ENCODE peak calls at places on chromosomes 5 and 9, in seven cellular contexts. T is tibial artery, O is transverse colon, M is stomach, Z is left ventricle myocardium inferior, F is breast epithelium, V is upper lobe of right lung. P is an unnamed sample.

GRCh38 chr9:131788851-131789250 is 49.0 kb upstream of the RAPGEF1 start:
- DNase-seq in O (no peak), F (no peak), T (no peak), M (no peak), V (no peak), Z (no peak), P (no peak)

GRCh38 chr9:92525306-92525705 is 10.5 kb downstream of the ECM2 start:
- DNase-seq in Z (no peak), F (no peak), V (no peak), M (no peak), T (no peak), O (no peak), P (no peak)

GRCh38 chr9:33785914-33786313 is 9.4 kb upstream of the PRSS3 start:
- DNase-seq in M (no peak), F (no peak), Z (no peak), T (no peak), V (no peak), O (no peak), P (no peak)

GRCh38 chr5:55159763-55160492 is at the start of gene GPX8:
- DNase-seq in Z (no peak), O (no peak), M (no peak), V (no peak), F (no peak), T (no peak), P (peak; percentile 85)

GRCh38 chr5:8825161-8825757 is 720.6 kb downstream of the SEMA5A start:
- DNase-seq in M (no peak), F (no peak), V (no peak), Z (no peak), O (no peak), T (no peak), P (peak; percentile 23)

GRCh38 chr5:76145945-76146344 is 62.8 kb downstream of the SV2C start:
- DNase-seq in O (no peak), M (no peak), Z (no peak), V (no peak), T (no peak), F (no peak), P (peak; percentile 26)

GRCh38 chr5:76642390-76643040 is 19.3 kb upstream of the F2RL2 start:
- DNase-seq in V (no peak), Z (no peak), M (no peak), T (no peak), O (no peak), F (no peak), P (no peak)

GRCh38 chr9:81078555-81078954 is 610.8 kb downstream of the TLE1 start:
- DNase-seq in M (no peak), O (no peak), V (no peak), T (no peak), F (no peak), Z (no peak), P (no peak)

GRCh38 chr5:39014544-39014943 is 59.7 kb downstream of the RICTOR start:
- DNase-seq in O (no peak), T (no peak), F (no peak), Z (no peak), V (no peak), M (no peak), P (peak; percentile 70)

GRCh38 chr5:2748180-2748840 is 3.2 kb downstream of the IRX2 start:
- DNase-seq in O (no peak), T (no peak), F (no peak), Z (no peak), V (no peak), M (no peak), P (no peak)

GRCh38 chr5:2746642-2747041 is 4.8 kb downstream of the IRX2 start:
- DNase-seq in V (no peak), F (no peak), T (no peak), Z (no peak), O (no peak), M (no peak), P (peak; percentile 57)

GRCh38 chr5:2749514-2750025 is 1.9 kb downstream of the IRX2 start:
- DNase-seq in M (no peak), T (no peak), Z (no peak), V (no peak), O (no peak), F (no peak), P (no peak)

GRCh38 chr5:2748841-2749513 is 2.5 kb downstream of the IRX2 start:
- DNase-seq in M (no peak), V (no peak), O (no peak), Z (no peak), F (no peak), T (no peak), P (no peak)

GRCh38 chr5:2747372-2748179 is 3.9 kb downstream of the IRX2 start:
- DNase-seq in T (no peak), F (no peak), Z (no peak), O (no peak), M (no peak), V (no peak), P (no peak)
- H3K4me3 ChIP-seq in T (no peak overlapping the region), F (peak overlapping the region; percentile 98), Z (no peak overlapping the region), O (no peak overlapping the region), M (peak overlapping the region; percentile 68), V (peak overlapping the region; percentile 51), P (peak overlapping the region; percentile 89)

DNA sequence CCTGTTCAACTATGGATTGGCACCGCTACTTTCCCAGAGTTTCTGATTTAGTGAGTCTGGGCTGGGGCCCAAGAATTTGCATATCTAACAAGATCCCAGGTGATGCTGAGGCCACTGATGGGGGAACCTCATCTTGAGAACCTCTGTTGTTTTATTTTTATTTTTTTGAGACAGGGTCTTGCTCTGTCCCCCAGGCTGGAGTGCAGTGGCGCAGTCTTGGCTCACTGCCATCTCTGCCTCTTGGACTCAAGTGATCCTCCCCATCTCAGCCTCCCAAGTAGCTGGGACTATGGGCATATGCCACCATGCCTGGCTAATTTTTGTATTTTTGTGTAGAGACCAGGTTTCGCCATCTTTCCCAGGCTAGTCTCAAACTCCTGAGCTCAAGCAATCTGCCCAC is 35.7 kb downstream of the LMX1B start:
- DNase-seq in T (no peak), O (no peak), Z (no peak), M (no peak), F (no peak), V (no peak), P (no peak)
- H3K27me3 ChIP-seq in T (no peaks in the 10 kb centered on the region), O (peaks cover 98% of the 10 kb centered on the region), Z (peaks cover 99% of the 10 kb centered on the region), M (peaks cover 50% of the 10 kb centered on the region), F (peaks cover 4% of the 10 kb centered on the region), V (peaks cover 67% of the 10 kb centered on the region), P (peaks cover 42% of the 10 kb centered on the region)

GRCh38 chr9:137535120-137535428 is 15.1 kb downstream of the PNPLA7 start:
- DNase-seq in T (no peak), V (no peak), O (no peak), M (no peak), Z (no peak), F (no peak), P (no peak)
- TF ChIP-seq CTCF in T (no peak), V (no peak), O (no peak), M (no peak), Z (no peak), F (no peak), P (no peak)

GRCh38 chr5:107589520-107590193 is 81.1 kb downstream of the EFNA5 start:
- DNase-seq in V (no peak), F (no peak), O (no peak), T (no peak), Z (no peak), M (no peak), P (no peak)
- H3K4me3 ChIP-seq in V (no peak overlapping the region), F (no peak overlapping the region), O (no peak overlapping the region), T (no peak overlapping the region), Z (no peak overlapping the region), M (no peak overlapping the region), P (no peak overlapping the region)

GRCh38 chr9:4494337-4494736 is 4.1 kb downstream of the SLC1A1 start:
- DNase-seq in M (no peak), Z (no peak), F (no peak), T (no peak), O (no peak), V (no peak), P (peak; percentile 33)
- H3K27me3 ChIP-seq in M (no peaks in the 10 kb centered on the region), Z (peaks cover 32% of the 10 kb centered on the region), F (no peaks in the 10 kb centered on the region), T (no peaks in the 10 kb centered on the region), O (peaks cover 3% of the 10 kb centered on the region), V (no peaks in the 10 kb centered on the region), P (peaks cover 3% of the 10 kb centered on the region)

GRCh38 chr5:135833961-135834638 is 363 bp upstream of the SLC25A48 start:
- DNase-seq in M (no peak), V (no peak), O (no peak), Z (no peak), F (no peak), T (no peak), P (no peak)
- TF ChIP-seq CTCF in M (peak; percentile 14), V (no peak), O (no peak), Z (peak; percentile 74), F (peak; percentile 47), T (no peak), P (no peak)

DNA sequence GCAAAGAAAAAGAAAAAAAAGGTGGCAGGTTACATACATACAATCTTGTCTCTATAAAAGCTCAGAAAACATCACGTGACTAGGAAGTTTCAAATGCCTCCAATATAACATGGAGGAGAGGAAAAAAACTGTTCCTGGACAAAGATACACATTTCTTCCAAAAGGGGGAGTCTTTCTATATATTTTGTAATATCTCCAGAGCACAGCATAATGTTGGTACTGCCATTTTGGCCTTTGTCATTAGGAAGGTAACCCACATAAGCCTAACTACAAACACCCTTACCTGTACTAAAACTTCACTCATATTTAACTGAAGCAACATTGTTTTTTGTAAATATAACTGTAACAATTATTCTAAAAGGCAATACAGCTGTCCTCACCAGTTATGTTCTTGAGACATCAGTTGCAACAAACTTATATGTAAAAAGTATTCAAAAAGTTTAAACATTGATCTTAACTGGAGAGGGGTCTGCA is 1.2 kb upstream of the BTF3 start:
- DNase-seq in T (no peak), V (no peak), F (no peak), M (no peak), O (no peak), Z (no peak), P (peak; percentile 80)
- H3K4me3 ChIP-seq in T (no peak overlapping the region), V (no peak overlapping the region), F (peak overlapping the region; percentile 91), M (no peak overlapping the region), O (no peak overlapping the region), Z (peak overlapping the region; percentile 93), P (no peak overlapping the region)

P was measured in bronchial epithelial cell.